ENCODE peak calls at places on chromosomes 2 and 18, in ten cellular contexts. One of them, this sample, is unnamed.
A peak's percentile ranks its signal among the peaks of the same experiment; 100 is the strongest.

GRCh38 chr2:105786231-105787230 is 41.8 kb downstream of the NCK2 start:
- DNase-seq in fibroblast of the aortic adventitia: no peak
- DNase-seq in SK-N-MC: no peak
- DNase-seq in kidney: no peak
- DNase-seq in mesenchymal stem cell: no peak
- DNase-seq in fibroblast of villous mesenchyme: no peak
- DNase-seq in HFF-Myc: no peak
- DNase-seq in foreskin fibroblast: no peak
- DNase-seq in MM.1S: no peak
- DNase-seq in CD8-positive, alpha-beta memory T cell: no peak
- DNase-seq in this sample: no peak

GRCh38 chr2:43110442-43110871 is 115.9 kb downstream of the ZFP36L2 start:
- DNase-seq in MM.1S: no peak
- DNase-seq in foreskin fibroblast: peak; percentile 59
- DNase-seq in kidney: no peak
- DNase-seq in fibroblast of villous mesenchyme: peak; percentile 87
- DNase-seq in fibroblast of the aortic adventitia: peak; percentile 98
- DNase-seq in HFF-Myc: no peak
- DNase-seq in SK-N-MC: no peak
- DNase-seq in mesenchymal stem cell: peak; percentile 54
- DNase-seq in CD8-positive, alpha-beta memory T cell: no peak
- DNase-seq in this sample: peak; percentile 42

GRCh38 chr2:196233033-196233807 is 61.8 kb upstream of the STK17B start:
- DNase-seq in HFF-Myc: peak; percentile 74
- DNase-seq in fibroblast of the aortic adventitia: peak; percentile 73
- DNase-seq in CD8-positive, alpha-beta memory T cell: no peak
- DNase-seq in MM.1S: peak; percentile 67
- DNase-seq in kidney: no peak
- DNase-seq in foreskin fibroblast: peak; percentile 80
- DNase-seq in SK-N-MC: peak; percentile 75
- DNase-seq in mesenchymal stem cell: peak; percentile 87
- DNase-seq in fibroblast of villous mesenchyme: peak; percentile 67
- DNase-seq in this sample: no peak

GRCh38 chr2:46909771-46910419 is 5.7 kb downstream of the MCFD2 start:
- DNase-seq in mesenchymal stem cell: peak; percentile 75
- DNase-seq in SK-N-MC: no peak
- DNase-seq in foreskin fibroblast: peak; percentile 75
- DNase-seq in HFF-Myc: no peak
- DNase-seq in fibroblast of the aortic adventitia: peak; percentile 74
- DNase-seq in fibroblast of villous mesenchyme: peak; percentile 39
- DNase-seq in MM.1S: peak; percentile 69
- DNase-seq in CD8-positive, alpha-beta memory T cell: no peak
- DNase-seq in kidney: no peak
- DNase-seq in this sample: no peak

GRCh38 chr2:5560981-5561380 is 131.2 kb upstream of the SOX11 start:
- DNase-seq in SK-N-MC: no peak
- DNase-seq in mesenchymal stem cell: peak; percentile 25
- DNase-seq in MM.1S: no peak
- DNase-seq in foreskin fibroblast: no peak
- DNase-seq in fibroblast of villous mesenchyme: peak; percentile 2
- DNase-seq in CD8-positive, alpha-beta memory T cell: no peak
- DNase-seq in kidney: no peak
- DNase-seq in fibroblast of the aortic adventitia: no peak
- DNase-seq in HFF-Myc: no peak
- DNase-seq in this sample: no peak

GRCh38 chr2:46413111-46413510 is 66.3 kb upstream of the TMEM247 start:
- DNase-seq in SK-N-MC: no peak
- DNase-seq in foreskin fibroblast: no peak
- DNase-seq in HFF-Myc: no peak
- DNase-seq in kidney: no peak
- DNase-seq in MM.1S: no peak
- DNase-seq in CD8-positive, alpha-beta memory T cell: no peak
- DNase-seq in fibroblast of the aortic adventitia: no peak
- DNase-seq in mesenchymal stem cell: no peak
- DNase-seq in fibroblast of villous mesenchyme: no peak
- DNase-seq in this sample: no peak

GRCh38 chr2:140801311-140801710 is 1329.5 kb downstream of the LRP1B start:
- DNase-seq in foreskin fibroblast: no peak
- DNase-seq in fibroblast of villous mesenchyme: no peak
- DNase-seq in mesenchymal stem cell: no peak
- DNase-seq in CD8-positive, alpha-beta memory T cell: no peak
- DNase-seq in kidney: no peak
- DNase-seq in SK-N-MC: no peak
- DNase-seq in fibroblast of the aortic adventitia: no peak
- DNase-seq in HFF-Myc: no peak
- DNase-seq in MM.1S: no peak
- DNase-seq in this sample: no peak

GRCh38 chr2:221562226-221562625 is 9.9 kb downstream of the EPHA4 start:
- DNase-seq in fibroblast of villous mesenchyme: no peak
- DNase-seq in foreskin fibroblast: no peak
- DNase-seq in kidney: no peak
- DNase-seq in fibroblast of the aortic adventitia: no peak
- DNase-seq in SK-N-MC: no peak
- DNase-seq in MM.1S: no peak
- DNase-seq in HFF-Myc: no peak
- DNase-seq in mesenchymal stem cell: no peak
- DNase-seq in CD8-positive, alpha-beta memory T cell: no peak
- DNase-seq in this sample: no peak

GRCh38 chr18:34511435-34511834 is 198.7 kb upstream of the DTNA start:
- DNase-seq in fibroblast of the aortic adventitia: no peak
- DNase-seq in MM.1S: no peak
- DNase-seq in foreskin fibroblast: no peak
- DNase-seq in fibroblast of villous mesenchyme: no peak
- DNase-seq in HFF-Myc: no peak
- DNase-seq in kidney: no peak
- DNase-seq in mesenchymal stem cell: no peak
- DNase-seq in CD8-positive, alpha-beta memory T cell: no peak
- DNase-seq in SK-N-MC: no peak
- DNase-seq in this sample: no peak

GRCh38 chr2:204110250-204111183 is 174.0 kb downstream of the ICOS start:
- DNase-seq in CD8-positive, alpha-beta memory T cell: peak; percentile 56
- DNase-seq in fibroblast of the aortic adventitia: no peak
- DNase-seq in fibroblast of villous mesenchyme: peak; percentile 68
- DNase-seq in HFF-Myc: peak; percentile 37
- DNase-seq in SK-N-MC: peak; percentile 20
- DNase-seq in foreskin fibroblast: peak; percentile 15
- DNase-seq in kidney: no peak
- DNase-seq in MM.1S: peak; percentile 93
- DNase-seq in mesenchymal stem cell: peak; percentile 25
- DNase-seq in this sample: no peak

GRCh38 chr2:145653553-145653952 is 1133.6 kb upstream of the ZEB2 start:
- DNase-seq in fibroblast of villous mesenchyme: peak; percentile 51
- DNase-seq in CD8-positive, alpha-beta memory T cell: no peak
- DNase-seq in HFF-Myc: no peak
- DNase-seq in kidney: no peak
- DNase-seq in MM.1S: no peak
- DNase-seq in fibroblast of the aortic adventitia: no peak
- DNase-seq in mesenchymal stem cell: peak; percentile 26
- DNase-seq in foreskin fibroblast: no peak
- DNase-seq in SK-N-MC: no peak
- DNase-seq in this sample: no peak

GRCh38 chr2:189683348-189683747 is 8.9 kb downstream of the ANKAR start:
- DNase-seq in MM.1S: no peak
- DNase-seq in kidney: no peak
- DNase-seq in mesenchymal stem cell: no peak
- DNase-seq in foreskin fibroblast: no peak
- DNase-seq in fibroblast of the aortic adventitia: no peak
- DNase-seq in CD8-positive, alpha-beta memory T cell: no peak
- DNase-seq in fibroblast of villous mesenchyme: no peak
- DNase-seq in HFF-Myc: no peak
- DNase-seq in SK-N-MC: no peak
- DNase-seq in this sample: no peak

GRCh38 chr2:8193686-8194615 is 487.9 kb upstream of the ID2 start:
- DNase-seq in SK-N-MC: peak; percentile 67
- DNase-seq in CD8-positive, alpha-beta memory T cell: no peak
- DNase-seq in mesenchymal stem cell: no peak
- DNase-seq in fibroblast of the aortic adventitia: no peak
- DNase-seq in foreskin fibroblast: no peak
- DNase-seq in fibroblast of villous mesenchyme: no peak
- DNase-seq in kidney: no peak
- DNase-seq in MM.1S: no peak
- DNase-seq in HFF-Myc: no peak
- DNase-seq in this sample: peak; percentile 86

GRCh38 chr2:95149397-95149984 is 10.2 kb downstream of the ZNF514 start:
- DNase-seq in kidney: no peak
- DNase-seq in MM.1S: no peak
- DNase-seq in SK-N-MC: no peak
- DNase-seq in HFF-Myc: no peak
- DNase-seq in CD8-positive, alpha-beta memory T cell: no peak
- DNase-seq in fibroblast of villous mesenchyme: no peak
- DNase-seq in mesenchymal stem cell: peak; percentile 17
- DNase-seq in foreskin fibroblast: no peak
- DNase-seq in fibroblast of the aortic adventitia: no peak
- DNase-seq in this sample: no peak

GRCh38 chr2:54559593-54560145 is 103.5 kb downstream of the SPTBN1 start:
- DNase-seq in fibroblast of the aortic adventitia: peak; percentile 81
- DNase-seq in fibroblast of villous mesenchyme: peak; percentile 89
- DNase-seq in kidney: no peak
- DNase-seq in SK-N-MC: peak; percentile 71
- DNase-seq in foreskin fibroblast: peak; percentile 86
- DNase-seq in mesenchymal stem cell: peak; percentile 93
- DNase-seq in CD8-positive, alpha-beta memory T cell: no peak
- DNase-seq in HFF-Myc: no peak
- DNase-seq in MM.1S: peak; percentile 24
- DNase-seq in this sample: peak; percentile 51

GRCh38 chr2:68734176-68734575 is 435 bp upstream of the ARHGAP25 start:
- DNase-seq in foreskin fibroblast: no peak
- DNase-seq in CD8-positive, alpha-beta memory T cell: no peak
- DNase-seq in kidney: no peak
- DNase-seq in MM.1S: no peak
- DNase-seq in HFF-Myc: no peak
- DNase-seq in SK-N-MC: no peak
- DNase-seq in mesenchymal stem cell: no peak
- DNase-seq in fibroblast of villous mesenchyme: no peak
- DNase-seq in fibroblast of the aortic adventitia: no peak
- DNase-seq in this sample: no peak
- H3K4me3 ChIP-seq in foreskin fibroblast: no peak overlapping the region
- H3K4me3 ChIP-seq in CD8-positive, alpha-beta memory T cell: peak overlapping the region; percentile 73
- H3K4me3 ChIP-seq in kidney: no peak overlapping the region
- H3K4me3 ChIP-seq in MM.1S: peak overlapping the region; percentile 50
- H3K4me3 ChIP-seq in HFF-Myc: no peak overlapping the region
- H3K4me3 ChIP-seq in SK-N-MC: no peak overlapping the region
- H3K4me3 ChIP-seq in mesenchymal stem cell: no peak overlapping the region
- H3K4me3 ChIP-seq in fibroblast of villous mesenchyme: no peak overlapping the region
- H3K4me3 ChIP-seq in fibroblast of the aortic adventitia: no peak overlapping the region
- H3K4me3 ChIP-seq in this sample: no peak overlapping the region

DNA sequence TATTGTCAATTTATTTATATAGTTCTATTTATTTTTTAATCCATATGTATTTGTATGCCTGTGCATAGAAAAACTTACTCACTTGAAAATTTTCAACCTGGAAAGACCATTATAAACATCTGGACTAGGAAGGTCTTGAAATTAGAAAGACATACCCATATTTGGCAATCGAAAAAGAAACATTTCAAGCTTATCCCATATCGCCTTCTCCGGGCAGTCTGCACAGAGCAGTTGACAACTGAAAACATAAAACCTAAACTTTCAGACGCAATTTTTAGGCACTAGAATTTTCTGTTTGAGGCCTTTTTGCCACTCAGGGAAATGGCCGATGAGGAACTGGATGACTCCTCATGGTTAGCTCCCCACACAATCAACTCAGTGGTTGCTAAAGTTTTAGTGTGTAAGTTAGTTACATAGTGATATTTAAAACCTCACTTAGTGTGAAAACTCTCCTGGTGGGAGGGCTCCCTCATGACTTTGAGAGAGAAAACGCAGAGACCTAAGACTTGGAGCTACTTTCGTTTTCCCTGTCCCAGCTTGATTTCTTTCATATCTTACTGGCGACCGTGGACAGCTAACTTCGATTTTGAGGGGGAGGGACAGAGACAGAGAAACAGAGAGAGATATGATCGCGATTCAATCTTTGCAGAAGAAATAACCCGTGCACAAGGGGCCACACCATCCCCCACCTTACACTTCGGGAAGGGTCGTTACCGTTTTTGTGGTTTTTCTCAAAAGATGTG is 3.2 kb upstream of the HOXD12 start:
- DNase-seq in fibroblast of the aortic adventitia: peak; percentile 29
- DNase-seq in MM.1S: peak; percentile 68
- DNase-seq in mesenchymal stem cell: peak; percentile 38
- DNase-seq in HFF-Myc: no peak
- DNase-seq in foreskin fibroblast: no peak
- DNase-seq in CD8-positive, alpha-beta memory T cell: no peak
- DNase-seq in kidney: no peak
- DNase-seq in fibroblast of villous mesenchyme: peak; percentile 32
- DNase-seq in SK-N-MC: no peak
- DNase-seq in this sample: no peak
- H3K4me3 ChIP-seq in fibroblast of the aortic adventitia: peak overlapping the region; percentile 56
- H3K4me3 ChIP-seq in MM.1S: peak overlapping the region; percentile 66
- H3K4me3 ChIP-seq in mesenchymal stem cell: no peak overlapping the region
- H3K4me3 ChIP-seq in HFF-Myc: peak overlapping the region; percentile 39
- H3K4me3 ChIP-seq in foreskin fibroblast: peak overlapping the region; percentile 67
- H3K4me3 ChIP-seq in CD8-positive, alpha-beta memory T cell: peak overlapping the region; percentile 41
- H3K4me3 ChIP-seq in kidney: peak overlapping the region; percentile 32
- H3K4me3 ChIP-seq in fibroblast of villous mesenchyme: peak overlapping the region; percentile 49
- H3K4me3 ChIP-seq in SK-N-MC: peak overlapping the region; percentile 89
- H3K4me3 ChIP-seq in this sample: peak overlapping the region; percentile 68

DNA sequence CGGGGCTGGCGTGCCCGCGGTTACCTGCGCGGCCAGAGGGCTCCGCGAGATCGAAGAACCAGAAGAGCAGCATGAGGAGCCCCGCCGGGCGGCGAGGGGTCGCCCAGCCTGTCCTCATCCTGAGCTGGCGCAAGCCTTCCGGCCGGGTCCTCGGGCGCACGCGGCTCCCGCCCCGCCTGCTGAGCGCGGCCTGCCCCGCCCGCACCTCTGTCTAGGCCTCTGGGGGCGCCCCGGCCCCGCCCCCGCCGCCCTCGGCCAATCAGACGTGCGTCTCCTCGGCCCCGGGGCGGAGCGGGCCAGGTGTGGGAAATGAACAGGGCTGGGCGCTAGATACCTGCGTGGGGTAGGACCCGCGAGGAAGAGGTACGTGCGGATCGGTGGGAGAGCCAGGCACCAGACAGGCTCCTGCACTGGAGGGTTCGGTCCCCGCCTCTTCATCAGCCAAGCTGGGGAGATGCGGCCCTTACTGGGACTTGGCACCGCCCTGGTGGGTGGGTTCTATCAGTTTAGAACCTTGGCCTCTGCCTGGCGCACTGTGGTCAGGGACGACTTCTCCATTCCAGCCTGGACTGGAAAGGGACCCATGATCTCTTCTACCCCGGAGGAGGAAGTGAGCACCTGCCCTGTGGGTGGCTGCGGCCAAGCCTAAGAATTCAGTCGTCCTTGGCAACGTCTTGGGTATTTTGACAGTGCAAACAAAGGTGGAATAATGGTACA is 106.7 kb upstream of the CD302 start:
- DNase-seq in MM.1S: peak; percentile 93
- DNase-seq in CD8-positive, alpha-beta memory T cell: peak; percentile 90
- DNase-seq in HFF-Myc: no peak
- DNase-seq in SK-N-MC: no peak
- DNase-seq in mesenchymal stem cell: no peak
- DNase-seq in fibroblast of the aortic adventitia: no peak
- DNase-seq in kidney: peak; percentile 91
- DNase-seq in fibroblast of villous mesenchyme: no peak
- DNase-seq in foreskin fibroblast: no peak
- DNase-seq in this sample: peak; percentile 93
- H3K4me3 ChIP-seq in MM.1S: peak within 1 kb of the TSS; percentile 89
- H3K4me3 ChIP-seq in CD8-positive, alpha-beta memory T cell: peak within 1 kb of the TSS; percentile 94
- H3K4me3 ChIP-seq in HFF-Myc: no peak within 1 kb of the TSS
- H3K4me3 ChIP-seq in SK-N-MC: peak within 1 kb of the TSS; percentile 51
- H3K4me3 ChIP-seq in mesenchymal stem cell: peak within 1 kb of the TSS; percentile 29
- H3K4me3 ChIP-seq in fibroblast of the aortic adventitia: peak within 1 kb of the TSS; percentile 33
- H3K4me3 ChIP-seq in kidney: peak within 1 kb of the TSS; percentile 53
- H3K4me3 ChIP-seq in fibroblast of villous mesenchyme: peak within 1 kb of the TSS; percentile 46
- H3K4me3 ChIP-seq in foreskin fibroblast: peak within 1 kb of the TSS; percentile 55
- H3K4me3 ChIP-seq in this sample: no peak within 1 kb of the TSS

GRCh38 chr2:64939332-64939917 is 49.8 kb upstream of the SLC1A4 start:
- DNase-seq in mesenchymal stem cell: no peak
- DNase-seq in fibroblast of the aortic adventitia: no peak
- DNase-seq in fibroblast of villous mesenchyme: no peak
- DNase-seq in foreskin fibroblast: no peak
- DNase-seq in HFF-Myc: no peak
- DNase-seq in SK-N-MC: no peak
- DNase-seq in MM.1S: peak; percentile 88
- DNase-seq in kidney: no peak
- DNase-seq in CD8-positive, alpha-beta memory T cell: no peak
- DNase-seq in this sample: no peak
- H3K4me3 ChIP-seq in mesenchymal stem cell: no peak overlapping the region
- H3K4me3 ChIP-seq in fibroblast of the aortic adventitia: no peak overlapping the region
- H3K4me3 ChIP-seq in fibroblast of villous mesenchyme: no peak overlapping the region
- H3K4me3 ChIP-seq in foreskin fibroblast: no peak overlapping the region
- H3K4me3 ChIP-seq in HFF-Myc: no peak overlapping the region
- H3K4me3 ChIP-seq in SK-N-MC: no peak overlapping the region
- H3K4me3 ChIP-seq in MM.1S: peak overlapping the region; percentile 75
- H3K4me3 ChIP-seq in kidney: no peak overlapping the region
- H3K4me3 ChIP-seq in CD8-positive, alpha-beta memory T cell: no peak overlapping the region
- H3K4me3 ChIP-seq in this sample: no peak overlapping the region

This sample was measured in endodermal cell.